ENCODE peak calls at places on chromosomes 7 and 10, in eight cellular contexts. P, J, I, K, X, A, H and B are unnamed samples.

GRCh38 chr7:39709029-39709428 is 85.7 kb downstream of the RALA start:
- DNase-seq in P (no peak), J (no peak), I (no peak), K (no peak), X (no peak), A (no peak), H (no peak), B (no peak)

GRCh38 chr10:13001041-13001886 is at the start of gene CCDC3:
- DNase-seq in P (no peak), J (no peak), I (peak), K (peak), X (no peak), A (peak), H (peak), B (peak)

GRCh38 chr7:147774461-147774860 is 816.1 kb upstream of the C7orf33 start:
- DNase-seq in P (no peak), J (no peak), I (no peak), K (no peak), X (no peak), A (no peak), H (no peak), B (no peak)

GRCh38 chr10:24251547-24251946 is 42.6 kb downstream of the KIAA1217 start:
- DNase-seq in P (no peak), J (no peak), I (no peak), K (no peak), X (no peak), A (no peak), H (no peak), B (no peak)

GRCh38 chr7:1080918-1081255 is 7.0 kb upstream of the GPER1 start:
- DNase-seq in P (no peak), J (no peak), I (no peak), K (no peak), X (no peak), A (no peak), H (no peak), B (no peak)

GRCh38 chr10:68561804-68562649 is 1.9 kb downstream of the TET1 start:
- DNase-seq in P (no peak), J (peak), I (peak), K (no peak), X (no peak), A (no peak), H (no peak), B (peak)

GRCh38 chr10:93695720-93696119 is 6.7 kb downstream of the FRA10AC1 start:
- DNase-seq in P (no peak), J (peak), I (no peak), K (no peak), X (no peak), A (no peak), H (no peak), B (no peak)

GRCh38 chr10:69224862-69225657 is 4.9 kb downstream of the HKDC1 start:
- DNase-seq in P (no peak), J (no peak), I (no peak), K (no peak), X (no peak), A (no peak), H (no peak), B (no peak)

GRCh38 chr10:6612371-6612770 is 32.3 kb upstream of the PRKCQ start:
- DNase-seq in P (no peak), J (no peak), I (no peak), K (no peak), X (no peak), A (no peak), H (no peak), B (no peak)

GRCh38 chr7:135923700-135924261 is 53.4 kb downstream of the MTPN start:
- DNase-seq in P (peak), J (peak), I (no peak), K (no peak), X (no peak), A (no peak), H (no peak), B (no peak)

GRCh38 chr7:140247564-140247963 is 70.8 kb upstream of the KDM7A start:
- DNase-seq in P (no peak), J (no peak), I (peak), K (no peak), X (no peak), A (no peak), H (no peak), B (no peak)

GRCh38 chr10:124356706-124357582 is 61.8 kb downstream of the OAT start:
- DNase-seq in P (no peak), J (no peak), I (no peak), K (no peak), X (no peak), A (no peak), H (no peak), B (peak)

GRCh38 chr10:104779701-104780100 is 138.6 kb downstream of the SORCS3 start:
- DNase-seq in P (no peak), J (no peak), I (no peak), K (no peak), X (no peak), A (no peak), H (no peak), B (no peak)

GRCh38 chr10:112956631-112957350 is 6.7 kb downstream of the TCF7L2 start:
- DNase-seq in P (peak), J (no peak), I (no peak), K (no peak), X (no peak), A (no peak), H (no peak), B (no peak)

GRCh38 chr10:96842896-96843723 is 11.0 kb downstream of the LCOR start:
- DNase-seq in P (no peak), J (peak), I (no peak), K (no peak), X (no peak), A (no peak), H (no peak), B (no peak)

GRCh38 chr7:101241015-101241363 is 3.4 kb upstream of the CLDN15 start:
- DNase-seq in P (peak), J (no peak), I (no peak), K (no peak), X (no peak), A (no peak), H (no peak), B (no peak)

GRCh38 chr10:102422586-102423129 is 2.0 kb downstream of the FBXL15 start:
- DNase-seq in P (peak), J (peak), I (peak), K (peak), X (peak), A (no peak), H (no peak), B (peak)

GRCh38 chr7:24708244-24708643 is 49.0 kb downstream of the GSDME start:
- DNase-seq in P (peak), J (no peak), I (no peak), K (no peak), X (no peak), A (no peak), H (no peak), B (no peak)

GRCh38 chr7:7201583-7202374 is 19.4 kb downstream of the C1GALT1 start:
- DNase-seq in P (no peak), J (no peak), I (no peak), K (no peak), X (no peak), A (no peak), H (no peak), B (no peak)